ENCODE peak calls at places on chromosomes 2 and 18, in four cellular contexts. V is stimulated activated CD8-positive, alpha-beta memory T cell treated with anti-CD3 and anti-CD28 coated beads, Interleukin-4, amount 100 ng/mL, for 4 hours; C is effector memory CD8-positive, alpha-beta T cell; L is CD8-positive, alpha-beta memory T cell. S is an unnamed sample.

GRCh38 chr18:11366410-11366809 is 217.0 kb upstream of the PIEZO2 start:
- DNase-seq in V (no peak), L (no peak), C (no peak), S (no peak)

GRCh38 chr2:216911886-216912285 is 52.0 kb upstream of the TNP1 start:
- DNase-seq in C (no peak), L (no peak), V (no peak), S (no peak)

GRCh38 chr2:72150961-72151356 is 3.3 kb upstream of the CYP26B1 start:
- DNase-seq in L (no peak), C (no peak), V (no peak), S (no peak)

GRCh38 chr2:239326831-239327535 is 73.8 kb downstream of the HDAC4 start:
- DNase-seq in V (peak), C (peak), L (peak), S (no peak)

GRCh38 chr2:183025993-183026392 is 12.3 kb downstream of the NCKAP1 start:
- DNase-seq in L (no peak), C (no peak), V (no peak), S (no peak)

GRCh38 chr2:70143314-70144150 is 47.3 kb downstream of the C2orf42 start:
- DNase-seq in C (peak), L (peak), V (no peak), S (peak)

GRCh38 chr18:76498064-76498463 is 3.0 kb upstream of the ZNF516 start:
- DNase-seq in V (no peak), L (no peak), C (no peak), S (no peak)

GRCh38 chr2:181231886-181232644 is 225.1 kb upstream of the ITGA4 start:
- DNase-seq in V (no peak), L (no peak), C (no peak), S (no peak)

GRCh38 chr2:25814681-25815080 is 63.6 kb downstream of the ASXL2 start:
- DNase-seq in C (no peak), L (no peak), V (no peak), S (no peak)

GRCh38 chr2:220192994-220193753 is 565.7 kb downstream of the SLC4A3 start:
- DNase-seq in V (no peak), C (no peak), L (no peak), S (no peak)

GRCh38 chr18:34837769-34838194 is 127.7 kb downstream of the DTNA start:
- DNase-seq in L (no peak), C (no peak), V (no peak), S (no peak)

GRCh38 chr18:76380791-76381405 is 114.1 kb downstream of the ZNF516 start:
- DNase-seq in V (no peak), L (no peak), C (no peak), S (peak)

GRCh38 chr2:15760232-15760890 is 168.7 kb downstream of the DDX1 start:
- DNase-seq in C (no peak), L (no peak), V (no peak), S (peak)

GRCh38 chr2:120720746-120721145 is 14.9 kb upstream of the GLI2 start:
- DNase-seq in V (no peak), L (peak), C (no peak), S (no peak)